ENCODE peak calls at places on chromosome 19, in five cellular contexts. Z is GM12878, G is K562, P is H1, X is SK-N-SH. V is an unnamed sample.

GRCh38 chr19:45005787-45006186 is 4.5 kb downstream of the RELB start:
- DNase-seq in P (no peak), G (no peak), Z (no peak), X (no peak), V (no peak)

GRCh38 chr19:19067276-19068072 is 3.7 kb downstream of the SLC25A42 start:
- DNase-seq in X (no peak), P (no peak), G (no peak), Z (no peak), V (no peak)

GRCh38 chr19:2770055-2771013 is 12.7 kb downstream of the SGTA start:
- DNase-seq in P (no peak), G (no peak), X (no peak), Z (no peak), V (no peak)

GRCh38 chr19:39398297-39398864 is 7.2 kb downstream of the MED29 start:
- DNase-seq in P (no peak), Z (no peak), X (no peak), G (no peak), V (no peak)

GRCh38 chr19:27672309-27673047 is 1540.5 kb downstream of the UQCRFS1 start:
- DNase-seq in Z (no peak), G (no peak), P (no peak), X (no peak), V (no peak)

GRCh38 chr19:18626906-18627305 is 9.9 kb upstream of the KLHL26 start:
- DNase-seq in Z (no peak), X (no peak), P (no peak), G (no peak), V (no peak)

GRCh38 chr19:33819875-33820781 is 23.5 kb downstream of the KCTD15 start:
- DNase-seq in G (peak), Z (no peak), P (peak), X (peak), V (peak)

GRCh38 chr19:35437152-35437951 is 10.7 kb upstream of the FFAR2 start:
- DNase-seq in X (no peak), Z (no peak), G (no peak), P (no peak), V (no peak)

GRCh38 chr19:42176649-42176989 is 40.9 kb downstream of the DEDD2 start:
- DNase-seq in Z (no peak), G (peak), X (peak), P (peak), V (peak)

GRCh38 chr19:47228168-47228936 is 2.6 kb downstream of the BBC3 start:
- DNase-seq in Z (no peak), X (peak), P (peak), G (peak), V (no peak)

GRCh38 chr19:33556261-33556660 is 34.7 kb upstream of the PEPD start:
- DNase-seq in G (no peak), P (no peak), X (no peak), Z (no peak), V (no peak)

GRCh38 chr19:19489804-19490204 is 25.5 kb downstream of the TSSK6 start:
- DNase-seq in G (no peak), Z (no peak), X (no peak), P (no peak), V (no peak)

GRCh38 chr19:12521996-12522395 is 29.3 kb downstream of the ZNF564 start:
- DNase-seq in P (peak), X (no peak), G (peak), Z (no peak), V (no peak)

DNA sequence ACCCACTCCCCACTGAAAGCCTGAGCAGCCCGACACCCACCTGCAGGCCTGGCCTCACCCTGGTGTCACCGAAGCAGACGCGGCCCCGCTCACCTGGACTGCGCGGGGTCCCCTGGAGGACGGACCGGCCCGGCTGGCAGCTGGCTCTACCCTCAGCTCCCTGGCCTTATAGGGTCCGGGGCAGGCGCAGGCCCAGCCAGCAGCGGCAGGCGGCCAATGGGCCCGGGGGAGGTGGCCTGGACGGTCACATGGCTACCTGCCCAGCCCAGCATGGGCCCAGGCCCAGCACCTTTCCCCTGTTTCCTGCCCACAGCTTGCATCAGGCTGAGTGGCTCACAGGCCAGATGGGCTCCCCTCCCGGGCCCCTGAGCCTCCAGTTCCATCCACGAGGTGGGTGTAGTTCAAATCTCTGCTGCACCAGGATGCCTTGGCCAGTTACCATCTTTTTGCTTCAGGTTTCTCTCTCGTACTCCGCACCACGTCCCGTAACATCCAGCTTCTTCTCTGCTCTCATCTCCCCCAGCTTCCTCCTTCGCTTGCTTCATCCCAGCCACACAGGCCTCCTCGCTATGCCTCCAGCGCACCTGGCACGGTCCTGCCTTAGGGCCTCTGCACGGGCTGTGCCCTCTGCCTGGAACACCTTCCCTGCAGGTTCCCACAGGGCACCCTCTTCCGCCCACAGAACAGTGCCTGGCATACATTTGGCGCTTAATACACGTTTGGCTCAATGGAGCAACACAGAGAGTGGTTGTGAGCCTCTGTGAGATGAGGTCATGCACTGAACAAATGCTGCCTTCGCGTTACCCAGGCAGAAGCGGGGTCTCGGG is at the start of gene PLIN4:
- DNase-seq in Z (no peak), G (no peak), P (peak), X (no peak), V (no peak)
- TF ChIP-seq JUND in Z (no peak), G (no peak), P (no peak), X (no peak), V (no peak)

GRCh38 chr19:29483641-29483920 is 42.2 kb upstream of the VSTM2B start:
- DNase-seq in X (no peak), Z (no peak), P (no peak), G (no peak), V (no peak)

GRCh38 chr19:29484876-29485275 is 40.9 kb upstream of the VSTM2B start:
- DNase-seq in X (no peak), Z (no peak), G (no peak), P (peak), V (no peak)

GRCh38 chr19:29482855-29483640 is 42.7 kb upstream of the VSTM2B start:
- DNase-seq in X (no peak), P (no peak), G (no peak), Z (no peak), V (no peak)

GRCh38 chr19:29485293-29485692 is 40.5 kb upstream of the VSTM2B start:
- DNase-seq in Z (no peak), G (no peak), X (no peak), P (no peak), V (no peak)

DNA sequence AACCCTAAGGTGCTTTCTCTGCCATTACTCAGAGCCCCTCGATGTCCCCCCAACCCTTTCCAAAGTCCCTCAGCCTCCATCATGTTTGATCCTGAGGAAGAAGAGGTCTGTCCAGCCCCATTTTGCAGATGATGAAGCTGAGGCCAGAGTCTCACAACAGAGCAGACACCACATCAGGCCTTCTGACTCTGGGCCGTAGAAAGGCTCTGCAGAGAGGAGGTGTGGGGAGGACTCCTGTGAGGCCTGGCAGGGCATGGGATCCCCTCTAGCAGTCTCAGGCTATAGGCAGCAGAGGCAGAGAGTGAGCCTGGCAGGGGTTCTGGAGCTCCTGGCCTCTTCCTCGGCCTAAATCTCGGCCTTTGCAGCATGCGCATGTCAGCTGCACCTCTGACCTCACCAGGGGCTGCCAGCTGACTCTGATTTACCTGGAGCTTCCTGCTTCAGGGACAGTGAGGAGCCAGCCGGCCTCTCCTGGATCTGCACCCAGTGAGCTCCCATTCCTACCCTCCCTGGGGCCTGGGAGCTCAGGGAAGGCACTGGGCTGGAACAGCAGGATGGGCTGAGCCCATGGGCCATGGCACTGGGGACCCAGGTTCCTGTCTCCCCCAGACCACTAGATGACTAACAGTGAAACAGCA is 41.7 kb upstream of the VSTM2B start:
- DNase-seq in Z (no peak), P (peak), G (no peak), X (no peak), V (no peak)
- TF ChIP-seq JUND in Z (no peak), P (no peak), G (no peak), X (no peak), V (no peak)

GRCh38 chr19:32256341-32256975 is 89.0 kb upstream of the ZNF507 start:
- DNase-seq in G (no peak), X (no peak), Z (no peak), P (no peak), V (no peak)

GRCh38 chr19:32255566-32256295 is 89.7 kb upstream of the ZNF507 start:
- DNase-seq in G (no peak), X (no peak), Z (no peak), P (peak), V (no peak)

GRCh38 chr19:32253683-32254020 is 91.8 kb upstream of the ZNF507 start:
- DNase-seq in Z (no peak), X (no peak), P (peak), G (no peak), V (no peak)

GRCh38 chr19:32252333-32252669 is 93.1 kb upstream of the ZNF507 start:
- DNase-seq in P (no peak), X (no peak), Z (no peak), G (no peak), V (no peak)

DNA sequence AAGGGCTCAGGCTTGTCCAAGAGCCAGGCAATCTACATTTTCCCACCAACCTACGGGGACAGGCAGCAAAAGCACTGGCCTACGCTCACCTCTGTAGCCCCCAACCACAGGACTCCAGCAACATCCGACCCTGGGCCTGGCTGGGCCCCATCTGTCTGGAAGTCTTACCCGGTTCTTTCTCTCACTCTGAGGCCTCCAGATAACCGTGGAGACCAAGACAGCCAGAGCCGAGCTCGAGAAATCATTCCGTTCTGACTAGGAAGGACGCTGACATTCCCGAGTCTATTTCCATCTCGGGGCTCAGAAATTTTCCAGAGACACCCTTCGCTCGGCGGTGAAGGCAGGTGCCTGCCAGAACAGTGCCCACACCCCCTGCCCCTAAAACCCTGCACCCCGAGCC is 91.3 kb upstream of the ZNF507 start:
- DNase-seq in P (no peak), X (no peak), Z (no peak), G (no peak), V (no peak)
- TF ChIP-seq JUND in P (no peak), X (no peak), Z (no peak), G (no peak), V (no peak)

DNA sequence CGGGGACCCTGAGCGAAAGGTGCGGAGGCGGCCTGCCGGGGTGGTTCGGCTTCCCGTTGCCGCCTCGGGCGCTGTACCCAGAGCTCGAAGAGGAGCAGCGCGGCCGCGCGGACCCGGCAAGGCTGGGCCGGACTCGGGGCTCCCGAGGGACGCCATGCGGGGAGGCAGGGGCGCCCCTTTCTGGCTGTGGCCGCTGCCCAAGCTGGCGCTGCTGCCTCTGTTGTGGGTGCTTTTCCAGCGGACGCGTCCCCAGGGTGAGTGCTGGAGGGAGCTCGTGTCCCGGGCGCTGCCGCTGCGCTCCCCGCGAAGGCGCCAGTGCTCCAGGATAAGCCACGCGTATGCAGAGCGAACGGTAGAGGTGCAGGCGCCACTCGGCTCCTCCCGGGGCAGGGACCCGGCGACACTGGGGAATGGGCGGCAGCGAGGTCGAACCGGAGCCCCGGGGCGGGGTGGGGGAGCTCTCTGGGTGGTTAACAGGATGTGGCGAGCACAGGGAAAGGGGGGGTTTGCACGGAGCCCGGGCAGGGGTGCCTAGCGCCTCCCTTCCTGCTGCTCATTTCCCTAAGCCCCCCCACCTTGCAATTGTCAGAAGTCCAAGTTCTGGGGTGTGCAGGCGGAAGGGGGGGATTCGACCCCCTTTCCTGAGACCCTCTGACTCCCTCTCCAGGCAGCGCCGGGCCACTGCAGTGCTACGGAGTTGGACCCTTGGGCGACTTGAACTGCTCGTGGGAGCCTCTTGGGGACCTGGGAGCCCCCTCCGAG is at the start of gene IL27RA:
- DNase-seq in Z (peak), G (peak), P (peak), X (peak), V (peak)
- TF ChIP-seq JUND in Z (no peak), G (no peak), P (no peak), X (no peak), V (no peak)

GRCh38 chr19:36973021-36973843 is 57.1 kb downstream of the ZNF568 start:
- DNase-seq in Z (peak), X (peak), P (no peak), G (peak), V (peak)
- TF ChIP-seq JUND in Z (no peak), X (no peak), P (no peak), G (no peak), V (no peak)

GRCh38 chr19:38213911-38214625 is 10.0 kb downstream of the DPF1 start:
- DNase-seq in P (no peak), G (no peak), Z (peak), X (no peak), V (no peak)
- TF ChIP-seq JUND in P (no peak), G (no peak), Z (no peak), X (no peak), V (no peak)

DNA sequence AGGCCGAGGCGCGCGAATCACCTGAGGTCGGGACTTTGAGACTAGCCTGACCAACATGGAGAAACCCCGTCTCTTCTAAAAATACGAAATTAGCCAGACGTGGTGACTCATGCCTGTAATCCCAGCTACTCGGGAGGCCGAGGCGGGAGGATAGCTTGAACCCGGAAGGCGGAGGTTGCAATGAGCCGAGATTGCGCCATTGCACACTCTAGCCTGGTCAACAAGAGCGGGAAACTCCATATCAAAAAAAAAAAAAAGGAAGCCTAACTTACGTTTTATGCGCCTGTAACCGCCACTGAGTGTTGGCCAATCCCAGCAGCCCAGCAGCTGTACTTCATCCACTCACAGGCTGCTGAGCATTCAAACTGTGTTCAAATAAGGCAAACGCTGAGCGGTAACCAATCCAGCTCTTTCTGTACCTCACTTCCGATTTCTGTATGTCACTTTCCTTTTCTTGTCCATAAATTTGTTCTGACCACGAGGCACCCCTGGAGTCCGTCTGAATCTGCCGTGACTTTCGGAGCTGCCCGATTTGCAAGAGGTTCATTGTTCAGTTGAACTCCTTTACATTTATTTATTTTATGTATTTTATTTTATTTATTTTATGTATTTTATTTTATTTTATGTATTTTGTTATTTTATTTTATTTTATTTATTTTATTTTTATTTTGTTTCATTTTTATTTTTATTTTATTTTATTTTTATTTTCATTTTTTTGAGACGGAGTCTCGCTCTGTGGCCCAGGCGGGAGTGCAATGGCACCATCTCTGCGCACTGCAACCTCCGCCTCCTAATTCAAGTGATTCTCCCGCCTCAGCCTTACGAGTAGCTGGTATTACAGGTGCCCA is 18.2 kb downstream of the DPRX start:
- DNase-seq in G (no peak), P (no peak), X (no peak), Z (no peak), V (no peak)
- TF ChIP-seq JUND in G (no peak), P (no peak), X (no peak), Z (no peak), V (no peak)

GRCh38 chr19:1173845-1174809 is at the start of gene SBNO2:
- DNase-seq in Z (no peak), G (peak), X (peak), P (peak), V (peak)

GRCh38 chr19:1170938-1171754 is 2.9 kb downstream of the SBNO2 start:
- DNase-seq in P (no peak), X (no peak), Z (no peak), G (no peak), V (peak)

GRCh38 chr19:1173160-1173844 is 766 bp downstream of the SBNO2 start:
- DNase-seq in P (no peak), G (peak), Z (no peak), X (peak), V (no peak)

GRCh38 chr19:1171755-1172352 is 2.2 kb downstream of the SBNO2 start:
- DNase-seq in Z (no peak), P (no peak), G (no peak), X (no peak), V (no peak)

DNA sequence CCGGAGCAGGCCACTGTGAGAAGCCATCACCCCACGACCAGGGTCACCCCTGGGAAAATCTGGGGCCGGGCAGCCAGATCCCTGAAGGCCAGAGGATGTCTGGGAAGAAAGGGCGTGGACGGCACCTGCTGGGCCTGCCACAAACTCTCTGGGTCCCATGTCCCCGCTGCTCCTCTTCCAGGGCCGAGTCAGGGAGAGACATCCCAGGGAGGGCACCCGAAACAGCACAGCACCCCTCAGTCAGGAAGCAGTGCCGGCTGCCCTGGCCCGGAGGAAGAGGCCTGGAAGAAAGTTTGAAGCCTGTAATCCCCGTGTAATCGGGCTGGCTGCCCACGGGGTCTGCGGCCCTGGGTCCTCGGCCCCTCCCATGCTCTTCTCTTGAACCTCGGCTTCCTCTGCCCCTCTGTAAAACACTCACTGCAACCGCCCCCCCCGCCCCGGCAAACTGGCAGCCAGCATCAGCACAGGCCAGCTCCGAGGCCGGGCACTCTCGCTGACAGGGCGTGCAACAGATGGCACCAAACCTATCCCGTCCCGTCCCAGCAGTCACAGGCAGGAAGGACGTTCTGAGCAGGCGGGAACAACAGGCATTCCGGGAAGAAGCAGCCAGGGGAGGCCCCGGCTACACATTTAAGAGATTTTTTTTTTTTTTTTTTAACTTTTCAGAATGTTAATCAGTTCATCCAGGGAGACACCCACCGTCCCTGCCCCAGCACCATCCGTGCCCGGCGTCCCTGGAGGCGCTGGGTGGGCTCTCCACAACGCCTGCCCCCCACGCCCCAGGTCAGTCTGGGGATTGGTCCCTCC is 1.5 kb downstream of the SBNO2 start:
- DNase-seq in G (no peak), Z (no peak), X (peak), P (no peak), V (peak)
- TF ChIP-seq JUND in G (no peak), Z (no peak), X (no peak), P (no peak), V (no peak)

GRCh38 chr19:40933025-40933424 is 51.0 kb upstream of the CYP2A7 start:
- DNase-seq in G (no peak), Z (no peak), X (no peak), P (peak), V (no peak)
- TF ChIP-seq JUND in G (peak), Z (no peak), X (no peak), P (peak), V (no peak)